ENCODE peak calls at places on chromosomes 16 and 17, in ten cellular contexts. One of them, this sample, is unnamed. For H3K9me3, the result is how much of the 10 kb centered on the place peaks cover.

GRCh38 chr17:48335858-48336500 is 94.0 kb downstream of the SKAP1 start:
- DNase-seq in adrenal gland: no peak
- DNase-seq in PC-3: peak
- DNase-seq in HCT116: peak
- DNase-seq in AG04450: peak
- DNase-seq in K562: peak
- DNase-seq in heart left ventricle: no peak
- DNase-seq in esophagus squamous epithelium: no peak
- DNase-seq in suprapubic skin: no peak
- DNase-seq in CD8-positive, alpha-beta T cell: no peak
- DNase-seq in this sample: no peak

GRCh38 chr16:29825145-29826044 is 5.1 kb downstream of the MVP start:
- DNase-seq in AG04450: peak
- DNase-seq in CD8-positive, alpha-beta T cell: no peak
- DNase-seq in esophagus squamous epithelium: no peak
- DNase-seq in K562: peak
- DNase-seq in suprapubic skin: no peak
- DNase-seq in HCT116: no peak
- DNase-seq in adrenal gland: peak
- DNase-seq in PC-3: peak
- DNase-seq in heart left ventricle: peak
- DNase-seq in this sample: no peak

GRCh38 chr17:3905017-3905486 is 11.2 kb downstream of the P2RX1 start:
- DNase-seq in suprapubic skin: no peak
- DNase-seq in K562: no peak
- DNase-seq in CD8-positive, alpha-beta T cell: no peak
- DNase-seq in HCT116: no peak
- DNase-seq in heart left ventricle: no peak
- DNase-seq in PC-3: no peak
- DNase-seq in adrenal gland: no peak
- DNase-seq in AG04450: no peak
- DNase-seq in esophagus squamous epithelium: no peak
- DNase-seq in this sample: no peak

GRCh38 chr17:72884066-72884465 is 208.4 kb downstream of the SLC39A11 start:
- DNase-seq in K562: no peak
- DNase-seq in adrenal gland: no peak
- DNase-seq in CD8-positive, alpha-beta T cell: no peak
- DNase-seq in PC-3: no peak
- DNase-seq in heart left ventricle: no peak
- DNase-seq in HCT116: no peak
- DNase-seq in esophagus squamous epithelium: no peak
- DNase-seq in suprapubic skin: no peak
- DNase-seq in AG04450: no peak
- DNase-seq in this sample: no peak

GRCh38 chr17:43467981-43468541 is 15.7 kb upstream of the DHX8 start:
- DNase-seq in suprapubic skin: no peak
- DNase-seq in K562: no peak
- DNase-seq in esophagus squamous epithelium: no peak
- DNase-seq in CD8-positive, alpha-beta T cell: no peak
- DNase-seq in PC-3: no peak
- DNase-seq in adrenal gland: peak
- DNase-seq in AG04450: no peak
- DNase-seq in HCT116: no peak
- DNase-seq in heart left ventricle: no peak
- DNase-seq in this sample: no peak

GRCh38 chr16:19168173-19169080 is at the start of gene SYT17:
- DNase-seq in suprapubic skin: no peak
- DNase-seq in HCT116: no peak
- DNase-seq in CD8-positive, alpha-beta T cell: no peak
- DNase-seq in esophagus squamous epithelium: no peak
- DNase-seq in AG04450: no peak
- DNase-seq in heart left ventricle: peak
- DNase-seq in PC-3: peak
- DNase-seq in adrenal gland: no peak
- DNase-seq in K562: no peak
- DNase-seq in this sample: peak

GRCh38 chr16:89031715-89032659 is 55.0 kb upstream of the CBFA2T3 start:
- DNase-seq in suprapubic skin: no peak
- DNase-seq in K562: no peak
- DNase-seq in heart left ventricle: no peak
- DNase-seq in esophagus squamous epithelium: no peak
- DNase-seq in AG04450: no peak
- DNase-seq in PC-3: no peak
- DNase-seq in adrenal gland: peak
- DNase-seq in CD8-positive, alpha-beta T cell: peak
- DNase-seq in HCT116: no peak
- DNase-seq in this sample: peak

GRCh38 chr17:74386397-74386796 is 19.1 kb downstream of the GPR142 start:
- DNase-seq in AG04450: no peak
- DNase-seq in esophagus squamous epithelium: no peak
- DNase-seq in suprapubic skin: no peak
- DNase-seq in K562: no peak
- DNase-seq in HCT116: no peak
- DNase-seq in PC-3: no peak
- DNase-seq in heart left ventricle: peak
- DNase-seq in CD8-positive, alpha-beta T cell: no peak
- DNase-seq in adrenal gland: peak
- DNase-seq in this sample: no peak

GRCh38 chr16:75241412-75241811 is 10.0 kb downstream of the BCAR1 start:
- DNase-seq in PC-3: no peak
- DNase-seq in AG04450: no peak
- DNase-seq in CD8-positive, alpha-beta T cell: no peak
- DNase-seq in heart left ventricle: no peak
- DNase-seq in HCT116: no peak
- DNase-seq in suprapubic skin: no peak
- DNase-seq in esophagus squamous epithelium: no peak
- DNase-seq in adrenal gland: no peak
- DNase-seq in K562: no peak
- DNase-seq in this sample: no peak

GRCh38 chr17:29687601-29688000 is 64.9 kb upstream of the CORO6 start:
- DNase-seq in CD8-positive, alpha-beta T cell: no peak
- DNase-seq in adrenal gland: no peak
- DNase-seq in esophagus squamous epithelium: no peak
- DNase-seq in AG04450: no peak
- DNase-seq in heart left ventricle: no peak
- DNase-seq in PC-3: no peak
- DNase-seq in HCT116: no peak
- DNase-seq in suprapubic skin: no peak
- DNase-seq in K562: no peak
- DNase-seq in this sample: no peak

GRCh38 chr17:7313028-7313889 is 1.9 kb downstream of the GPS2 start:
- DNase-seq in PC-3: peak
- DNase-seq in K562: peak
- DNase-seq in suprapubic skin: no peak
- DNase-seq in adrenal gland: no peak
- DNase-seq in CD8-positive, alpha-beta T cell: no peak
- DNase-seq in AG04450: no peak
- DNase-seq in heart left ventricle: no peak
- DNase-seq in HCT116: no peak
- DNase-seq in esophagus squamous epithelium: no peak
- DNase-seq in this sample: no peak

DNA sequence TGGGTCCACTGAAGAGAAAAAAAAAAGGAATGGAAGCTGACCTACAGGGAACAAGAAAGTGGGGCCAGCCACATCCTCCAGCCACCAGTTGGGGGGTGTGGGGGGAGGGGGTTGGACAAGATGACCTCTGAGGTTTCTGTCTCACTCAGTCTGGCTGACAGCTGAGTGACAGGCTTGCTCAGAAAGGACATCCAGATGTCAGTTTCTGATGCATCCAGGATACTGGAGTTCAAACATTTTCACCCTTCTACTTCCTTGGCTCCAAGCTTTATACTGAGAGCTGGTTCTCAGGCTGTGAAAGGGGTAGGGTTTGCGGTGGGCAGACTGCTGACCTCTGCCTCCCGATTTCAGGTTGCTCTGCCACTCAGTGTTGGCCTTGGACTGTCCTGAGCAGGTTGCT is 2178.3 kb downstream of the TP53TG3F start:
- DNase-seq in adrenal gland: no peak
- DNase-seq in HCT116: no peak
- DNase-seq in CD8-positive, alpha-beta T cell: no peak
- DNase-seq in AG04450: no peak
- DNase-seq in suprapubic skin: no peak
- DNase-seq in esophagus squamous epithelium: no peak
- DNase-seq in heart left ventricle: no peak
- DNase-seq in K562: no peak
- DNase-seq in PC-3: no peak
- DNase-seq in this sample: no peak
- H3K9me3 ChIP-seq in adrenal gland: under half
- H3K9me3 ChIP-seq in HCT116: under half
- H3K9me3 ChIP-seq in CD8-positive, alpha-beta T cell: under half
- H3K9me3 ChIP-seq in AG04450: half or more
- H3K9me3 ChIP-seq in suprapubic skin: under half
- H3K9me3 ChIP-seq in esophagus squamous epithelium: under half
- H3K9me3 ChIP-seq in heart left ventricle: under half
- H3K9me3 ChIP-seq in K562: under half
- H3K9me3 ChIP-seq in PC-3: under half
- H3K9me3 ChIP-seq in this sample: under half

GRCh38 chr16:8990445-8990844 is 26.7 kb upstream of the USP7 start:
- DNase-seq in esophagus squamous epithelium: no peak
- DNase-seq in suprapubic skin: no peak
- DNase-seq in adrenal gland: no peak
- DNase-seq in PC-3: no peak
- DNase-seq in AG04450: no peak
- DNase-seq in HCT116: no peak
- DNase-seq in heart left ventricle: no peak
- DNase-seq in CD8-positive, alpha-beta T cell: no peak
- DNase-seq in K562: no peak
- DNase-seq in this sample: no peak
- TF ChIP-seq CTCF in esophagus squamous epithelium: no peak
- TF ChIP-seq CTCF in suprapubic skin: no peak
- TF ChIP-seq CTCF in adrenal gland: no peak
- TF ChIP-seq CTCF in PC-3: no peak
- TF ChIP-seq CTCF in AG04450: no peak
- TF ChIP-seq CTCF in HCT116: no peak
- TF ChIP-seq CTCF in heart left ventricle: no peak
- TF ChIP-seq CTCF in CD8-positive, alpha-beta T cell: no peak
- TF ChIP-seq CTCF in K562: no peak
- TF ChIP-seq CTCF in this sample: no peak

GRCh38 chr16:48659940-48660339 is 50.0 kb upstream of the N4BP1 start:
- DNase-seq in esophagus squamous epithelium: no peak
- DNase-seq in AG04450: no peak
- DNase-seq in PC-3: no peak
- DNase-seq in heart left ventricle: no peak
- DNase-seq in suprapubic skin: no peak
- DNase-seq in K562: no peak
- DNase-seq in HCT116: no peak
- DNase-seq in CD8-positive, alpha-beta T cell: no peak
- DNase-seq in adrenal gland: no peak
- DNase-seq in this sample: no peak
- H3K9me3 ChIP-seq in esophagus squamous epithelium: under half
- H3K9me3 ChIP-seq in AG04450: under half
- H3K9me3 ChIP-seq in PC-3: under half
- H3K9me3 ChIP-seq in heart left ventricle: under half
- H3K9me3 ChIP-seq in suprapubic skin: under half
- H3K9me3 ChIP-seq in K562: under half
- H3K9me3 ChIP-seq in HCT116: under half
- H3K9me3 ChIP-seq in CD8-positive, alpha-beta T cell: under half
- H3K9me3 ChIP-seq in adrenal gland: under half
- H3K9me3 ChIP-seq in this sample: under half

DNA sequence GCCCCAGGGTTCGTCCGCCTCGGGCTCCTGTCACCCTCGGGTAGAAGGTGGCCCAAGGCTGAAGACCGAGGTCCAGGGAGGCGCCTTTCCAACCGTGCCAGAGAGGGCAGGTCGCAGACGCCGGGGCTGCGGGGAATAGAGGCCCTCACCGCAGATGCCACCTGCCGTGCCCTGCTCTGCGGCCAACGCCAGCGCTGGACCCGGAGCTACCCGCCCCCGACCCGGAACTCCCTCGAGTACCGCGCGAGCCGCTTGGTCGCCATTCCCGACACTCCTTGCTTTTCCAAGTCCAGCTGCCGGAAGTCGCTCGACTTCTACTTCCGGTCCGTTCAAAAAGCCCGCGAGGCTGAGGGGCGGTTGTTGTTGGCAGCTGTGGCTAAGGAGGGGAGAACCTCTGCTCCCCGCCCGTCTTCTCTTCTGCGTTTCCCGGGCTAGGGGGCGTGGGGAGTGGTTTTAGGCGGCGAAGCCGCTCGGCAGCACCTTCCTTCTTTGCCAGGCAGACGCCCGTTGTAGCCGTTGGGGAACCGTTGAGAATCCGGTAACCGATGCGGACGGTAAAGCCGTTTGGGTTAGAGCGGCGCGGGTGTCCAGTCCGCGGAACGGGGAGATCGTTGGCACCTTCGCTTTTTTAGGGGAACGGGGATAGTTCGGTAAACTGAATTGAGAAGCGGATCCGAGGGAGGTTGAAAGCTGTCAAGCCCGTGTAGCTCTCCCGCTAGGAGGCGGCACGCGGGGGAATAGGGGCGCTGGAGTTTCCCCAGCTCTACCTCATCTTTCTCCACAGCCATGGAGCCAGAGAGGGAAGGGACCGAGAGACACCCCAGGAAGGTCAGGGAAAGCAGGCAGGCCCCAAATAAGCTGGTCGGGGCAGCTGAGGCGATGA is at the start of the genes ERI2 and REXO5:
- DNase-seq in AG04450: peak
- DNase-seq in K562: peak
- DNase-seq in HCT116: peak
- DNase-seq in adrenal gland: peak
- DNase-seq in PC-3: peak
- DNase-seq in heart left ventricle: peak
- DNase-seq in CD8-positive, alpha-beta T cell: peak
- DNase-seq in esophagus squamous epithelium: peak
- DNase-seq in suprapubic skin: peak
- DNase-seq in this sample: peak
- TF ChIP-seq CTCF in AG04450: peak
- TF ChIP-seq CTCF in K562: peak
- TF ChIP-seq CTCF in HCT116: peak
- TF ChIP-seq CTCF in adrenal gland: peak
- TF ChIP-seq CTCF in PC-3: peak
- TF ChIP-seq CTCF in heart left ventricle: peak
- TF ChIP-seq CTCF in CD8-positive, alpha-beta T cell: peak
- TF ChIP-seq CTCF in esophagus squamous epithelium: peak
- TF ChIP-seq CTCF in suprapubic skin: peak
- TF ChIP-seq CTCF in this sample: no peak

DNA sequence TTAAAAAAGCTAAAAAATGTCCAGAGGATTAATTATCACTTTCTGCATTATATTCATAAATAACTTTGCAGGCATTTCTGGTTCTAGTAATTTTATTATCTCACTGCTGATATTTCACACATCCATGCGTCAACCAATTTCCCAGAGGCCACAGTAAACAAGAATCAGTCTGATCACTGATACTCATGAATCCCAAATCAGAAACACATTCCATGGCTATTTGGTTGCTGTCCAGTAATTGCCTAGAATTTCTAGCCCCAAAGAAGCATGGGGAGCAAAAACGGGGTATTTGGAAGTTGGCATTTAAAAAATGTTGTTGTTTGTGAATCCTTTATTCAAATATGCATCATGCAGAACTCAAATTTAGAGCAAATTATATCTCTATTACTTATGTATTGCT is 244.8 kb downstream of the CDH8 start:
- DNase-seq in AG04450: no peak
- DNase-seq in PC-3: no peak
- DNase-seq in heart left ventricle: no peak
- DNase-seq in CD8-positive, alpha-beta T cell: no peak
- DNase-seq in suprapubic skin: no peak
- DNase-seq in esophagus squamous epithelium: no peak
- DNase-seq in K562: no peak
- DNase-seq in adrenal gland: no peak
- DNase-seq in HCT116: no peak
- DNase-seq in this sample: no peak
- H3K9me3 ChIP-seq in AG04450: under half
- H3K9me3 ChIP-seq in PC-3: under half
- H3K9me3 ChIP-seq in heart left ventricle: under half
- H3K9me3 ChIP-seq in CD8-positive, alpha-beta T cell: under half
- H3K9me3 ChIP-seq in suprapubic skin: under half
- H3K9me3 ChIP-seq in esophagus squamous epithelium: under half
- H3K9me3 ChIP-seq in K562: under half
- H3K9me3 ChIP-seq in adrenal gland: under half
- H3K9me3 ChIP-seq in HCT116: under half
- H3K9me3 ChIP-seq in this sample: under half

GRCh38 chr16:3363793-3364192 is 8.1 kb downstream of the OR2C1 start:
- DNase-seq in esophagus squamous epithelium: no peak
- DNase-seq in CD8-positive, alpha-beta T cell: no peak
- DNase-seq in suprapubic skin: no peak
- DNase-seq in HCT116: peak
- DNase-seq in K562: peak
- DNase-seq in heart left ventricle: no peak
- DNase-seq in adrenal gland: no peak
- DNase-seq in PC-3: no peak
- DNase-seq in AG04450: no peak
- DNase-seq in this sample: no peak
- TF ChIP-seq CTCF in esophagus squamous epithelium: no peak
- TF ChIP-seq CTCF in CD8-positive, alpha-beta T cell: no peak
- TF ChIP-seq CTCF in suprapubic skin: no peak
- TF ChIP-seq CTCF in HCT116: no peak
- TF ChIP-seq CTCF in K562: peak
- TF ChIP-seq CTCF in heart left ventricle: no peak
- TF ChIP-seq CTCF in adrenal gland: no peak
- TF ChIP-seq CTCF in PC-3: no peak
- TF ChIP-seq CTCF in AG04450: no peak
- TF ChIP-seq CTCF in this sample: no peak

This sample was measured in lung.